ENCODE peak calls at places on chromosomes 4 and X, in four cellular contexts. One of them, this sample, is unnamed.
A peak's percentile ranks its signal among the peaks of the same experiment; 100 is the strongest.

GRCh38 chrX:39513836-39514235 is 583.9 kb downstream of the BCOR start:
- DNase-seq in HepG2: no peak
- DNase-seq in K562: no peak
- DNase-seq in GM12878: no peak
- DNase-seq in this sample: no peak

GRCh38 chrX:103688949-103689348 is 2.5 kb upstream of the MORF4L2 start:
- DNase-seq in K562: peak; percentile 11
- DNase-seq in HepG2: peak; percentile 21
- DNase-seq in GM12878: no peak
- DNase-seq in this sample: peak; percentile 49

GRCh38 chr4:186068581-186069402 is at the start of gene TLR3:
- DNase-seq in HepG2: no peak
- DNase-seq in GM12878: no peak
- DNase-seq in K562: no peak
- DNase-seq in this sample: no peak

GRCh38 chr4:105715692-105716278 is 7.2 kb downstream of the GSTCD start:
- DNase-seq in HepG2: peak; percentile 28
- DNase-seq in K562: no peak
- DNase-seq in GM12878: no peak
- DNase-seq in this sample: peak; percentile 23

GRCh38 chr4:134548052-134548628 is 346.6 kb upstream of the PABPC4L start:
- DNase-seq in GM12878: no peak
- DNase-seq in HepG2: no peak
- DNase-seq in K562: no peak
- DNase-seq in this sample: no peak

GRCh38 chr4:153428816-153429592 is 37.2 kb upstream of the TMEM131L start:
- DNase-seq in K562: no peak
- DNase-seq in GM12878: no peak
- DNase-seq in HepG2: no peak
- DNase-seq in this sample: no peak

GRCh38 chr4:103936653-103937145 is 216.9 kb upstream of the TACR3 start:
- DNase-seq in HepG2: no peak
- DNase-seq in K562: no peak
- DNase-seq in GM12878: no peak
- DNase-seq in this sample: no peak

GRCh38 chrX:110413727-110414124 is 55.1 kb downstream of the RTL9 start:
- DNase-seq in K562: no peak
- DNase-seq in GM12878: no peak
- DNase-seq in HepG2: no peak
- DNase-seq in this sample: no peak

GRCh38 chrX:110173192-110174175 is 144.4 kb downstream of the AMMECR1 start:
- DNase-seq in HepG2: no peak
- DNase-seq in GM12878: no peak
- DNase-seq in K562: no peak
- DNase-seq in this sample: no peak

GRCh38 chr4:71713611-71714203 is 70.2 kb downstream of the GC start:
- DNase-seq in GM12878: no peak
- DNase-seq in K562: peak; percentile 16
- DNase-seq in HepG2: peak; percentile 20
- DNase-seq in this sample: peak; percentile 13
- TF ChIP-seq SP1 in GM12878: no peak
- TF ChIP-seq SP1 in K562: no peak
- TF ChIP-seq SP1 in HepG2: no peak
- TF ChIP-seq SP1 in this sample: no peak

DNA sequence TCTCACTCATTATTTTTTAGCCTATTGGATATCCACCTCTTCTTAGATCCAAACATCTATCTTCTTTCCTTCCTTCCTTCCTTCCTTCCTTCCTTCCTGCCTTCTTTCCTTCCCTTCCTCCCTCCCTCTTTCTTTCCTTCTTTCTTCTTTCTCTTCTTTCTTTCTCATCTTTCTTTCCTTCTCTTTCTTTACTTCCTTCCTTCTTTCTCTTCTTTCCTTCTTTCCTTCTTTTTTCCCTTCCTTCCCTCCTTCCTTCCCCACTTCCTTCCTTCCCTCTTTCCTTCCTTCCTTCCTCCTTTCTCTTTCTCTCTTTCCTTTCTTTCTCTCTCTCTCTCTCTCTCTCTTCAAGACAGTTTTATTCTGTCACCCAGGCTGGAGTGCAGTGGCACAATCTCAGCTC is 1239.8 kb downstream of the PCDH7 start:
- DNase-seq in GM12878: no peak
- DNase-seq in K562: no peak
- DNase-seq in HepG2: no peak
- DNase-seq in this sample: no peak
- TF ChIP-seq FOXM1 in GM12878: no peak
- TF ChIP-seq FOXM1 in K562: no peak
- TF ChIP-seq FOXM1 in HepG2: no peak
- TF ChIP-seq FOXM1 in this sample: no peak

GRCh38 chr4:76758996-76759395 is 138.9 kb downstream of the SOWAHB start:
- DNase-seq in HepG2: no peak
- DNase-seq in K562: no peak
- DNase-seq in GM12878: peak; percentile 17
- DNase-seq in this sample: no peak

GRCh38 chr4:76760214-76760613 is 137.7 kb downstream of the SOWAHB start:
- DNase-seq in K562: no peak
- DNase-seq in GM12878: no peak
- DNase-seq in HepG2: no peak
- DNase-seq in this sample: no peak

GRCh38 chr4:76756416-76756815 is 141.5 kb downstream of the SOWAHB start:
- DNase-seq in GM12878: no peak
- DNase-seq in K562: no peak
- DNase-seq in HepG2: no peak
- DNase-seq in this sample: no peak

GRCh38 chr4:76757418-76757910 is 140.5 kb downstream of the SOWAHB start:
- DNase-seq in K562: no peak
- DNase-seq in GM12878: no peak
- DNase-seq in HepG2: no peak
- DNase-seq in this sample: no peak

GRCh38 chr4:76758290-76758882 is 139.6 kb downstream of the SOWAHB start:
- DNase-seq in GM12878: no peak
- DNase-seq in HepG2: peak; percentile 28
- DNase-seq in K562: peak; percentile 69
- DNase-seq in this sample: peak; percentile 64
- TF ChIP-seq SP1 in GM12878: no peak
- TF ChIP-seq SP1 in HepG2: no peak
- TF ChIP-seq SP1 in K562: no peak
- TF ChIP-seq SP1 in this sample: no peak

GRCh38 chrX:47608130-47608810 is 11.4 kb downstream of the SYN1 start:
- DNase-seq in GM12878: no peak
- DNase-seq in K562: peak; percentile 45
- DNase-seq in HepG2: no peak
- DNase-seq in this sample: no peak
- TF ChIP-seq FOXM1 in GM12878: no peak
- TF ChIP-seq FOXM1 in K562: no peak
- TF ChIP-seq FOXM1 in HepG2: no peak
- TF ChIP-seq FOXM1 in this sample: no peak